ENCODE peak calls at places on chromosome 3, in seven cellular contexts. One of them, this sample, is unnamed.

GRCh38 chr3:50164056-50164455 is 8.9 kb downstream of the SEMA3F start:
- DNase-seq in AG09309: peak
- DNase-seq in amniotic stem cell: peak
- DNase-seq in right cardiac atrium: peak
- DNase-seq in stimulated activated CD8-positive, alpha-beta memory T cell treated with anti-CD3 and anti-CD28 coated beads, Interleukin-4, amount 100 ng/mL, for 1 hour: no peak
- DNase-seq in HFF-Myc: peak
- DNase-seq in MM.1S: no peak
- DNase-seq in this sample: peak

GRCh38 chr3:8972614-8973013 is 9.3 kb upstream of the RAD18 start:
- DNase-seq in stimulated activated CD8-positive, alpha-beta memory T cell treated with anti-CD3 and anti-CD28 coated beads, Interleukin-4, amount 100 ng/mL, for 1 hour: no peak
- DNase-seq in AG09309: no peak
- DNase-seq in amniotic stem cell: no peak
- DNase-seq in HFF-Myc: peak
- DNase-seq in right cardiac atrium: no peak
- DNase-seq in MM.1S: no peak
- DNase-seq in this sample: no peak

GRCh38 chr3:175743733-175744400 is 884.7 kb downstream of the NAALADL2 start:
- DNase-seq in right cardiac atrium: no peak
- DNase-seq in stimulated activated CD8-positive, alpha-beta memory T cell treated with anti-CD3 and anti-CD28 coated beads, Interleukin-4, amount 100 ng/mL, for 1 hour: no peak
- DNase-seq in MM.1S: no peak
- DNase-seq in amniotic stem cell: no peak
- DNase-seq in AG09309: no peak
- DNase-seq in HFF-Myc: peak
- DNase-seq in this sample: no peak

GRCh38 chr3:171566803-171567422 is 106.7 kb upstream of the TNIK start:
- DNase-seq in amniotic stem cell: peak
- DNase-seq in HFF-Myc: peak
- DNase-seq in MM.1S: peak
- DNase-seq in AG09309: no peak
- DNase-seq in stimulated activated CD8-positive, alpha-beta memory T cell treated with anti-CD3 and anti-CD28 coated beads, Interleukin-4, amount 100 ng/mL, for 1 hour: no peak
- DNase-seq in right cardiac atrium: no peak
- DNase-seq in this sample: peak

GRCh38 chr3:172980849-172981248 is 160.2 kb downstream of the SPATA16 start:
- DNase-seq in amniotic stem cell: no peak
- DNase-seq in stimulated activated CD8-positive, alpha-beta memory T cell treated with anti-CD3 and anti-CD28 coated beads, Interleukin-4, amount 100 ng/mL, for 1 hour: no peak
- DNase-seq in HFF-Myc: no peak
- DNase-seq in MM.1S: no peak
- DNase-seq in AG09309: no peak
- DNase-seq in right cardiac atrium: no peak
- DNase-seq in this sample: no peak

GRCh38 chr3:127729556-127730056 is 56.9 kb downstream of the ABTB1 start:
- DNase-seq in MM.1S: no peak
- DNase-seq in stimulated activated CD8-positive, alpha-beta memory T cell treated with anti-CD3 and anti-CD28 coated beads, Interleukin-4, amount 100 ng/mL, for 1 hour: no peak
- DNase-seq in amniotic stem cell: no peak
- DNase-seq in HFF-Myc: no peak
- DNase-seq in right cardiac atrium: peak
- DNase-seq in AG09309: no peak
- DNase-seq in this sample: no peak

GRCh38 chr3:101574388-101575156 is 592 bp downstream of the PCNP start:
- DNase-seq in stimulated activated CD8-positive, alpha-beta memory T cell treated with anti-CD3 and anti-CD28 coated beads, Interleukin-4, amount 100 ng/mL, for 1 hour: no peak
- DNase-seq in amniotic stem cell: no peak
- DNase-seq in AG09309: peak
- DNase-seq in HFF-Myc: peak
- DNase-seq in right cardiac atrium: peak
- DNase-seq in MM.1S: peak
- DNase-seq in this sample: peak

GRCh38 chr3:62229908-62230307 is 143.4 kb downstream of the FEZF2 start:
- DNase-seq in right cardiac atrium: no peak
- DNase-seq in stimulated activated CD8-positive, alpha-beta memory T cell treated with anti-CD3 and anti-CD28 coated beads, Interleukin-4, amount 100 ng/mL, for 1 hour: no peak
- DNase-seq in AG09309: no peak
- DNase-seq in amniotic stem cell: no peak
- DNase-seq in HFF-Myc: peak
- DNase-seq in MM.1S: no peak
- DNase-seq in this sample: peak

GRCh38 chr3:185813691-185814215 is 11.1 kb downstream of the IGF2BP2 start:
- DNase-seq in right cardiac atrium: no peak
- DNase-seq in stimulated activated CD8-positive, alpha-beta memory T cell treated with anti-CD3 and anti-CD28 coated beads, Interleukin-4, amount 100 ng/mL, for 1 hour: no peak
- DNase-seq in MM.1S: no peak
- DNase-seq in HFF-Myc: no peak
- DNase-seq in amniotic stem cell: no peak
- DNase-seq in AG09309: no peak
- DNase-seq in this sample: peak

GRCh38 chr3:73599605-73600004 is 25.1 kb downstream of the PDZRN3 start:
- DNase-seq in HFF-Myc: no peak
- DNase-seq in amniotic stem cell: no peak
- DNase-seq in AG09309: no peak
- DNase-seq in stimulated activated CD8-positive, alpha-beta memory T cell treated with anti-CD3 and anti-CD28 coated beads, Interleukin-4, amount 100 ng/mL, for 1 hour: no peak
- DNase-seq in MM.1S: no peak
- DNase-seq in right cardiac atrium: no peak
- DNase-seq in this sample: no peak

GRCh38 chr3:143478124-143478693 is 358.6 kb downstream of the CHST2 start:
- DNase-seq in stimulated activated CD8-positive, alpha-beta memory T cell treated with anti-CD3 and anti-CD28 coated beads, Interleukin-4, amount 100 ng/mL, for 1 hour: no peak
- DNase-seq in AG09309: no peak
- DNase-seq in HFF-Myc: no peak
- DNase-seq in MM.1S: no peak
- DNase-seq in amniotic stem cell: no peak
- DNase-seq in right cardiac atrium: no peak
- DNase-seq in this sample: no peak

GRCh38 chr3:124428372-124429128 is 301.7 kb upstream of the UMPS start:
- DNase-seq in stimulated activated CD8-positive, alpha-beta memory T cell treated with anti-CD3 and anti-CD28 coated beads, Interleukin-4, amount 100 ng/mL, for 1 hour: no peak
- DNase-seq in HFF-Myc: no peak
- DNase-seq in AG09309: no peak
- DNase-seq in MM.1S: no peak
- DNase-seq in amniotic stem cell: no peak
- DNase-seq in right cardiac atrium: no peak
- DNase-seq in this sample: no peak

GRCh38 chr3:17672506-17672905 is 69.9 kb downstream of the TBC1D5 start:
- DNase-seq in right cardiac atrium: no peak
- DNase-seq in MM.1S: no peak
- DNase-seq in HFF-Myc: no peak
- DNase-seq in stimulated activated CD8-positive, alpha-beta memory T cell treated with anti-CD3 and anti-CD28 coated beads, Interleukin-4, amount 100 ng/mL, for 1 hour: no peak
- DNase-seq in AG09309: no peak
- DNase-seq in amniotic stem cell: no peak
- DNase-seq in this sample: no peak

GRCh38 chr3:188286087-188286513 is 132.1 kb downstream of the LPP start:
- DNase-seq in amniotic stem cell: peak
- DNase-seq in stimulated activated CD8-positive, alpha-beta memory T cell treated with anti-CD3 and anti-CD28 coated beads, Interleukin-4, amount 100 ng/mL, for 1 hour: no peak
- DNase-seq in AG09309: peak
- DNase-seq in right cardiac atrium: no peak
- DNase-seq in HFF-Myc: peak
- DNase-seq in MM.1S: no peak
- DNase-seq in this sample: peak

GRCh38 chr3:37824090-37824953 is 37.4 kb upstream of the CTDSPL start:
- DNase-seq in AG09309: no peak
- DNase-seq in HFF-Myc: no peak
- DNase-seq in right cardiac atrium: no peak
- DNase-seq in amniotic stem cell: no peak
- DNase-seq in stimulated activated CD8-positive, alpha-beta memory T cell treated with anti-CD3 and anti-CD28 coated beads, Interleukin-4, amount 100 ng/mL, for 1 hour: no peak
- DNase-seq in MM.1S: no peak
- DNase-seq in this sample: no peak

GRCh38 chr3:135516143-135516542 is 449.4 kb upstream of the PPP2R3A start:
- DNase-seq in AG09309: no peak
- DNase-seq in stimulated activated CD8-positive, alpha-beta memory T cell treated with anti-CD3 and anti-CD28 coated beads, Interleukin-4, amount 100 ng/mL, for 1 hour: no peak
- DNase-seq in HFF-Myc: peak
- DNase-seq in MM.1S: no peak
- DNase-seq in amniotic stem cell: no peak
- DNase-seq in right cardiac atrium: no peak
- DNase-seq in this sample: no peak

GRCh38 chr3:185658943-185659342 is 72.8 kb downstream of the SENP2 start:
- DNase-seq in AG09309: no peak
- DNase-seq in stimulated activated CD8-positive, alpha-beta memory T cell treated with anti-CD3 and anti-CD28 coated beads, Interleukin-4, amount 100 ng/mL, for 1 hour: no peak
- DNase-seq in HFF-Myc: no peak
- DNase-seq in MM.1S: no peak
- DNase-seq in right cardiac atrium: no peak
- DNase-seq in amniotic stem cell: no peak
- DNase-seq in this sample: no peak

GRCh38 chr3:66412176-66412887 is 88.5 kb downstream of the LRIG1 start:
- DNase-seq in right cardiac atrium: no peak
- DNase-seq in AG09309: no peak
- DNase-seq in stimulated activated CD8-positive, alpha-beta memory T cell treated with anti-CD3 and anti-CD28 coated beads, Interleukin-4, amount 100 ng/mL, for 1 hour: no peak
- DNase-seq in amniotic stem cell: no peak
- DNase-seq in MM.1S: no peak
- DNase-seq in HFF-Myc: no peak
- DNase-seq in this sample: no peak

GRCh38 chr3:62131620-62132019 is 241.7 kb downstream of the FEZF2 start:
- DNase-seq in amniotic stem cell: no peak
- DNase-seq in stimulated activated CD8-positive, alpha-beta memory T cell treated with anti-CD3 and anti-CD28 coated beads, Interleukin-4, amount 100 ng/mL, for 1 hour: no peak
- DNase-seq in HFF-Myc: no peak
- DNase-seq in AG09309: no peak
- DNase-seq in MM.1S: no peak
- DNase-seq in right cardiac atrium: no peak
- DNase-seq in this sample: no peak

GRCh38 chr3:102599819-102600576 is 165.2 kb downstream of the ZPLD1 start:
- DNase-seq in stimulated activated CD8-positive, alpha-beta memory T cell treated with anti-CD3 and anti-CD28 coated beads, Interleukin-4, amount 100 ng/mL, for 1 hour: no peak
- DNase-seq in right cardiac atrium: no peak
- DNase-seq in HFF-Myc: no peak
- DNase-seq in amniotic stem cell: no peak
- DNase-seq in MM.1S: no peak
- DNase-seq in AG09309: no peak
- DNase-seq in this sample: no peak

GRCh38 chr3:25372167-25372566 is 55.9 kb upstream of the RARB start:
- DNase-seq in stimulated activated CD8-positive, alpha-beta memory T cell treated with anti-CD3 and anti-CD28 coated beads, Interleukin-4, amount 100 ng/mL, for 1 hour: no peak
- DNase-seq in right cardiac atrium: no peak
- DNase-seq in HFF-Myc: no peak
- DNase-seq in MM.1S: no peak
- DNase-seq in AG09309: peak
- DNase-seq in amniotic stem cell: no peak
- DNase-seq in this sample: no peak

GRCh38 chr3:138620431-138620830 is 11.9 kb downstream of the FAIM start:
- DNase-seq in HFF-Myc: no peak
- DNase-seq in right cardiac atrium: no peak
- DNase-seq in AG09309: no peak
- DNase-seq in stimulated activated CD8-positive, alpha-beta memory T cell treated with anti-CD3 and anti-CD28 coated beads, Interleukin-4, amount 100 ng/mL, for 1 hour: no peak
- DNase-seq in amniotic stem cell: no peak
- DNase-seq in MM.1S: no peak
- DNase-seq in this sample: no peak

GRCh38 chr3:113153499-113154107 is 57.8 kb upstream of the BOC start:
- DNase-seq in AG09309: no peak
- DNase-seq in right cardiac atrium: no peak
- DNase-seq in amniotic stem cell: no peak
- DNase-seq in MM.1S: peak
- DNase-seq in HFF-Myc: no peak
- DNase-seq in stimulated activated CD8-positive, alpha-beta memory T cell treated with anti-CD3 and anti-CD28 coated beads, Interleukin-4, amount 100 ng/mL, for 1 hour: no peak
- DNase-seq in this sample: no peak

GRCh38 chr3:111763968-111764367 is 95.1 kb upstream of the PHLDB2 start:
- DNase-seq in HFF-Myc: no peak
- DNase-seq in stimulated activated CD8-positive, alpha-beta memory T cell treated with anti-CD3 and anti-CD28 coated beads, Interleukin-4, amount 100 ng/mL, for 1 hour: no peak
- DNase-seq in right cardiac atrium: no peak
- DNase-seq in MM.1S: no peak
- DNase-seq in AG09309: peak
- DNase-seq in amniotic stem cell: no peak
- DNase-seq in this sample: no peak

GRCh38 chr3:17894434-17895060 is 152.1 kb upstream of the TBC1D5 start:
- DNase-seq in MM.1S: peak
- DNase-seq in amniotic stem cell: no peak
- DNase-seq in right cardiac atrium: no peak
- DNase-seq in HFF-Myc: no peak
- DNase-seq in AG09309: no peak
- DNase-seq in stimulated activated CD8-positive, alpha-beta memory T cell treated with anti-CD3 and anti-CD28 coated beads, Interleukin-4, amount 100 ng/mL, for 1 hour: no peak
- DNase-seq in this sample: no peak

GRCh38 chr3:23655749-23656148 is 150.0 kb upstream of the UBE2E1 start:
- DNase-seq in MM.1S: no peak
- DNase-seq in HFF-Myc: no peak
- DNase-seq in right cardiac atrium: no peak
- DNase-seq in stimulated activated CD8-positive, alpha-beta memory T cell treated with anti-CD3 and anti-CD28 coated beads, Interleukin-4, amount 100 ng/mL, for 1 hour: no peak
- DNase-seq in AG09309: no peak
- DNase-seq in amniotic stem cell: no peak
- DNase-seq in this sample: no peak

GRCh38 chr3:132084982-132085381 is 50.2 kb upstream of the CPNE4 start:
- DNase-seq in MM.1S: no peak
- DNase-seq in HFF-Myc: no peak
- DNase-seq in amniotic stem cell: no peak
- DNase-seq in right cardiac atrium: no peak
- DNase-seq in AG09309: no peak
- DNase-seq in stimulated activated CD8-positive, alpha-beta memory T cell treated with anti-CD3 and anti-CD28 coated beads, Interleukin-4, amount 100 ng/mL, for 1 hour: no peak
- DNase-seq in this sample: no peak

GRCh38 chr3:171935261-171936123 is 92.3 kb downstream of the TMEM212 start:
- DNase-seq in amniotic stem cell: no peak
- DNase-seq in HFF-Myc: no peak
- DNase-seq in stimulated activated CD8-positive, alpha-beta memory T cell treated with anti-CD3 and anti-CD28 coated beads, Interleukin-4, amount 100 ng/mL, for 1 hour: no peak
- DNase-seq in right cardiac atrium: no peak
- DNase-seq in MM.1S: no peak
- DNase-seq in AG09309: no peak
- DNase-seq in this sample: no peak

GRCh38 chr3:152657002-152657400 is 177.9 kb upstream of the P2RY1 start:
- DNase-seq in right cardiac atrium: no peak
- DNase-seq in MM.1S: no peak
- DNase-seq in HFF-Myc: no peak
- DNase-seq in stimulated activated CD8-positive, alpha-beta memory T cell treated with anti-CD3 and anti-CD28 coated beads, Interleukin-4, amount 100 ng/mL, for 1 hour: no peak
- DNase-seq in AG09309: no peak
- DNase-seq in amniotic stem cell: no peak
- DNase-seq in this sample: no peak

This sample was measured in H54.